ENCODE peak calls at places on chromosomes 4 and X, in ten cellular contexts. One of them, this sample, is unnamed.
A peak's percentile ranks its signal among the peaks of the same experiment; 100 is the strongest.

GRCh38 chr4:87530868-87531267 is 1.7 kb upstream of the SPARCL1 start:
- DNase-seq in fibroblast of pulmonary artery: peak; percentile 98
- DNase-seq in cardiac fibroblast: peak; percentile 84
- DNase-seq in hepatocyte: peak; percentile 23
- DNase-seq in AG09319: peak; percentile 4
- DNase-seq in cardiac muscle cell: no peak
- DNase-seq in vagina: peak; percentile 97
- DNase-seq in gastrocnemius medialis: peak; percentile 75
- DNase-seq in nephron progenitor cell: no peak
- DNase-seq in left ventricle myocardium inferior: peak; percentile 67
- DNase-seq in this sample: no peak

GRCh38 chrX:136487647-136488046 is at the start of gene BRS3:
- DNase-seq in fibroblast of pulmonary artery: no peak
- DNase-seq in cardiac fibroblast: no peak
- DNase-seq in hepatocyte: no peak
- DNase-seq in AG09319: no peak
- DNase-seq in cardiac muscle cell: no peak
- DNase-seq in vagina: no peak
- DNase-seq in gastrocnemius medialis: no peak
- DNase-seq in nephron progenitor cell: no peak
- DNase-seq in left ventricle myocardium inferior: no peak
- DNase-seq in this sample: no peak

GRCh38 chr4:123564758-123565346 is 168.3 kb downstream of the SPRY1 start:
- DNase-seq in fibroblast of pulmonary artery: peak; percentile 87
- DNase-seq in cardiac fibroblast: peak; percentile 87
- DNase-seq in hepatocyte: peak; percentile 83
- DNase-seq in AG09319: no peak
- DNase-seq in cardiac muscle cell: peak; percentile 88
- DNase-seq in vagina: no peak
- DNase-seq in gastrocnemius medialis: peak; percentile 23
- DNase-seq in nephron progenitor cell: peak; percentile 16
- DNase-seq in left ventricle myocardium inferior: no peak
- DNase-seq in this sample: peak; percentile 76

GRCh38 chrX:100649550-100650356 is 5.8 kb downstream of the SRPX2 start:
- DNase-seq in fibroblast of pulmonary artery: peak; percentile 95
- DNase-seq in cardiac fibroblast: peak; percentile 96
- DNase-seq in hepatocyte: peak; percentile 81
- DNase-seq in AG09319: peak; percentile 74
- DNase-seq in cardiac muscle cell: peak; percentile 29
- DNase-seq in vagina: peak; percentile 94
- DNase-seq in gastrocnemius medialis: peak; percentile 71
- DNase-seq in nephron progenitor cell: peak; percentile 21
- DNase-seq in left ventricle myocardium inferior: peak; percentile 60
- DNase-seq in this sample: no peak

GRCh38 chrX:44903107-44903506 is 30.1 kb downstream of the KDM6A start:
- DNase-seq in fibroblast of pulmonary artery: peak; percentile 54
- DNase-seq in cardiac fibroblast: peak; percentile 81
- DNase-seq in hepatocyte: no peak
- DNase-seq in AG09319: no peak
- DNase-seq in cardiac muscle cell: no peak
- DNase-seq in vagina: no peak
- DNase-seq in gastrocnemius medialis: no peak
- DNase-seq in nephron progenitor cell: no peak
- DNase-seq in left ventricle myocardium inferior: no peak
- DNase-seq in this sample: no peak

GRCh38 chr4:176044589-176044951 is 21.1 kb upstream of the WDR17 start:
- DNase-seq in fibroblast of pulmonary artery: peak; percentile 17
- DNase-seq in cardiac fibroblast: no peak
- DNase-seq in hepatocyte: peak; percentile 8
- DNase-seq in AG09319: no peak
- DNase-seq in cardiac muscle cell: no peak
- DNase-seq in vagina: no peak
- DNase-seq in gastrocnemius medialis: no peak
- DNase-seq in nephron progenitor cell: no peak
- DNase-seq in left ventricle myocardium inferior: no peak
- DNase-seq in this sample: no peak

GRCh38 chr4:174256277-174256713 is 27.2 kb downstream of the FBXO8 start:
- DNase-seq in fibroblast of pulmonary artery: peak; percentile 70
- DNase-seq in cardiac fibroblast: peak; percentile 72
- DNase-seq in hepatocyte: no peak
- DNase-seq in AG09319: no peak
- DNase-seq in cardiac muscle cell: no peak
- DNase-seq in vagina: no peak
- DNase-seq in gastrocnemius medialis: no peak
- DNase-seq in nephron progenitor cell: no peak
- DNase-seq in left ventricle myocardium inferior: no peak
- DNase-seq in this sample: no peak

GRCh38 chr4:15410750-15411149 is 17.1 kb upstream of the C1QTNF7 start:
- DNase-seq in fibroblast of pulmonary artery: peak; percentile 48
- DNase-seq in cardiac fibroblast: peak; percentile 50
- DNase-seq in hepatocyte: no peak
- DNase-seq in AG09319: no peak
- DNase-seq in cardiac muscle cell: peak; percentile 2
- DNase-seq in vagina: no peak
- DNase-seq in gastrocnemius medialis: no peak
- DNase-seq in nephron progenitor cell: no peak
- DNase-seq in left ventricle myocardium inferior: no peak
- DNase-seq in this sample: no peak

GRCh38 chr4:17066972-17067371 is 168.5 kb upstream of the LDB2 start:
- DNase-seq in fibroblast of pulmonary artery: peak; percentile 82
- DNase-seq in cardiac fibroblast: peak; percentile 89
- DNase-seq in hepatocyte: peak; percentile 31
- DNase-seq in AG09319: peak; percentile 69
- DNase-seq in cardiac muscle cell: no peak
- DNase-seq in vagina: no peak
- DNase-seq in gastrocnemius medialis: no peak
- DNase-seq in nephron progenitor cell: no peak
- DNase-seq in left ventricle myocardium inferior: no peak
- DNase-seq in this sample: no peak

GRCh38 chr4:4379540-4380087 is 7.3 kb upstream of the NSG1 start:
- DNase-seq in fibroblast of pulmonary artery: no peak
- DNase-seq in cardiac fibroblast: no peak
- DNase-seq in hepatocyte: no peak
- DNase-seq in AG09319: no peak
- DNase-seq in cardiac muscle cell: no peak
- DNase-seq in vagina: no peak
- DNase-seq in gastrocnemius medialis: no peak
- DNase-seq in nephron progenitor cell: no peak
- DNase-seq in left ventricle myocardium inferior: no peak
- DNase-seq in this sample: no peak
- TF ChIP-seq CTCF in fibroblast of pulmonary artery: no peak
- TF ChIP-seq CTCF in cardiac fibroblast: no peak
- TF ChIP-seq CTCF in hepatocyte: no peak
- TF ChIP-seq CTCF in AG09319: no peak
- TF ChIP-seq CTCF in cardiac muscle cell: no peak
- TF ChIP-seq CTCF in vagina: no peak
- TF ChIP-seq CTCF in gastrocnemius medialis: no peak
- TF ChIP-seq CTCF in nephron progenitor cell: no peak
- TF ChIP-seq CTCF in left ventricle myocardium inferior: no peak
- TF ChIP-seq CTCF in this sample: no peak

DNA sequence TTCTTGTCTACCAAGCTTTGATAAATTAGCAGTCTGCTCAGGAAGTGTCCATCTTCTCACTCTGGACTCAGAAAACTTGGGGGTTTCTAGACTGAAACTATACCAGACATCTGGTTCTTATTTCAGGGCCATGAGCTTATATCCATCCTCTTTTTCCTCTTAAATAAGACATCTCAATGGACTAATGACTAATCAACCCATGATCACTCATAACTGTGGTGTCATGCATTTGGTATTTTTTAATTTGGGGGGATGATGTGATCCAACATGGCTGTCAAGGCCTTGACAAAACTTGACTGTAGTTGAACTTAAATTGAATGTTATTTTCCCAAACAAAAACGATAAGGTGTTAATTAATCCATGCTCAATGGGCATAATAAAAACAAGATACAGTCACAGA is 87.8 kb downstream of the GPRASP3 start:
- DNase-seq in fibroblast of pulmonary artery: no peak
- DNase-seq in cardiac fibroblast: peak; percentile 36
- DNase-seq in hepatocyte: no peak
- DNase-seq in AG09319: no peak
- DNase-seq in cardiac muscle cell: no peak
- DNase-seq in vagina: no peak
- DNase-seq in gastrocnemius medialis: no peak
- DNase-seq in nephron progenitor cell: no peak
- DNase-seq in left ventricle myocardium inferior: no peak
- DNase-seq in this sample: no peak
- TF ChIP-seq CTCF in fibroblast of pulmonary artery: no peak
- TF ChIP-seq CTCF in cardiac fibroblast: no peak
- TF ChIP-seq CTCF in hepatocyte: no peak
- TF ChIP-seq CTCF in AG09319: no peak
- TF ChIP-seq CTCF in cardiac muscle cell: no peak
- TF ChIP-seq CTCF in vagina: no peak
- TF ChIP-seq CTCF in gastrocnemius medialis: no peak
- TF ChIP-seq CTCF in nephron progenitor cell: no peak
- TF ChIP-seq CTCF in left ventricle myocardium inferior: no peak
- TF ChIP-seq CTCF in this sample: no peak

GRCh38 chrX:40542208-40542607 is 38.6 kb upstream of the ATP6AP2 start:
- DNase-seq in fibroblast of pulmonary artery: no peak
- DNase-seq in cardiac fibroblast: no peak
- DNase-seq in hepatocyte: no peak
- DNase-seq in AG09319: no peak
- DNase-seq in cardiac muscle cell: no peak
- DNase-seq in vagina: no peak
- DNase-seq in gastrocnemius medialis: no peak
- DNase-seq in nephron progenitor cell: no peak
- DNase-seq in left ventricle myocardium inferior: no peak
- DNase-seq in this sample: no peak
- TF ChIP-seq CTCF in fibroblast of pulmonary artery: no peak
- TF ChIP-seq CTCF in cardiac fibroblast: no peak
- TF ChIP-seq CTCF in hepatocyte: peak; percentile 5
- TF ChIP-seq CTCF in AG09319: no peak
- TF ChIP-seq CTCF in cardiac muscle cell: no peak
- TF ChIP-seq CTCF in vagina: no peak
- TF ChIP-seq CTCF in gastrocnemius medialis: no peak
- TF ChIP-seq CTCF in nephron progenitor cell: no peak
- TF ChIP-seq CTCF in left ventricle myocardium inferior: no peak
- TF ChIP-seq CTCF in this sample: no peak

GRCh38 chr4:126916626-126917140 is 716.1 kb upstream of the INTU start:
- DNase-seq in fibroblast of pulmonary artery: peak; percentile 65
- DNase-seq in cardiac fibroblast: peak; percentile 19
- DNase-seq in hepatocyte: peak; percentile 17
- DNase-seq in AG09319: peak; percentile 87
- DNase-seq in cardiac muscle cell: no peak
- DNase-seq in vagina: no peak
- DNase-seq in gastrocnemius medialis: no peak
- DNase-seq in nephron progenitor cell: no peak
- DNase-seq in left ventricle myocardium inferior: no peak
- DNase-seq in this sample: no peak
- TF ChIP-seq CTCF in fibroblast of pulmonary artery: peak; percentile 8
- TF ChIP-seq CTCF in cardiac fibroblast: no peak
- TF ChIP-seq CTCF in hepatocyte: no peak
- TF ChIP-seq CTCF in AG09319: no peak
- TF ChIP-seq CTCF in cardiac muscle cell: no peak
- TF ChIP-seq CTCF in vagina: no peak
- TF ChIP-seq CTCF in gastrocnemius medialis: no peak
- TF ChIP-seq CTCF in nephron progenitor cell: no peak
- TF ChIP-seq CTCF in left ventricle myocardium inferior: no peak
- TF ChIP-seq CTCF in this sample: no peak

GRCh38 chr4:177385576-177386320 is 56.5 kb downstream of the AGA start:
- DNase-seq in fibroblast of pulmonary artery: no peak
- DNase-seq in cardiac fibroblast: no peak
- DNase-seq in hepatocyte: no peak
- DNase-seq in AG09319: peak; percentile 19
- DNase-seq in cardiac muscle cell: no peak
- DNase-seq in vagina: no peak
- DNase-seq in gastrocnemius medialis: no peak
- DNase-seq in nephron progenitor cell: no peak
- DNase-seq in left ventricle myocardium inferior: no peak
- DNase-seq in this sample: no peak

GRCh38 chr4:177384856-177385396 is 57.3 kb downstream of the AGA start:
- DNase-seq in fibroblast of pulmonary artery: no peak
- DNase-seq in cardiac fibroblast: no peak
- DNase-seq in hepatocyte: no peak
- DNase-seq in AG09319: no peak
- DNase-seq in cardiac muscle cell: no peak
- DNase-seq in vagina: no peak
- DNase-seq in gastrocnemius medialis: no peak
- DNase-seq in nephron progenitor cell: no peak
- DNase-seq in left ventricle myocardium inferior: no peak
- DNase-seq in this sample: no peak

GRCh38 chr4:177375971-177376370 is 66.3 kb downstream of the AGA start:
- DNase-seq in fibroblast of pulmonary artery: no peak
- DNase-seq in cardiac fibroblast: no peak
- DNase-seq in hepatocyte: no peak
- DNase-seq in AG09319: no peak
- DNase-seq in cardiac muscle cell: no peak
- DNase-seq in vagina: no peak
- DNase-seq in gastrocnemius medialis: no peak
- DNase-seq in nephron progenitor cell: no peak
- DNase-seq in left ventricle myocardium inferior: no peak
- DNase-seq in this sample: no peak

GRCh38 chr4:177381762-177382310 is 60.4 kb downstream of the AGA start:
- DNase-seq in fibroblast of pulmonary artery: no peak
- DNase-seq in cardiac fibroblast: no peak
- DNase-seq in hepatocyte: no peak
- DNase-seq in AG09319: no peak
- DNase-seq in cardiac muscle cell: no peak
- DNase-seq in vagina: no peak
- DNase-seq in gastrocnemius medialis: no peak
- DNase-seq in nephron progenitor cell: no peak
- DNase-seq in left ventricle myocardium inferior: no peak
- DNase-seq in this sample: no peak

GRCh38 chr4:177380730-177381287 is 61.4 kb downstream of the AGA start:
- DNase-seq in fibroblast of pulmonary artery: no peak
- DNase-seq in cardiac fibroblast: peak; percentile 22
- DNase-seq in hepatocyte: peak; percentile 48
- DNase-seq in AG09319: no peak
- DNase-seq in cardiac muscle cell: no peak
- DNase-seq in vagina: no peak
- DNase-seq in gastrocnemius medialis: no peak
- DNase-seq in nephron progenitor cell: no peak
- DNase-seq in left ventricle myocardium inferior: no peak
- DNase-seq in this sample: no peak
- TF ChIP-seq CTCF in fibroblast of pulmonary artery: no peak
- TF ChIP-seq CTCF in cardiac fibroblast: peak; percentile 20
- TF ChIP-seq CTCF in hepatocyte: peak; percentile 42
- TF ChIP-seq CTCF in AG09319: no peak
- TF ChIP-seq CTCF in cardiac muscle cell: no peak
- TF ChIP-seq CTCF in vagina: no peak
- TF ChIP-seq CTCF in gastrocnemius medialis: no peak
- TF ChIP-seq CTCF in nephron progenitor cell: no peak
- TF ChIP-seq CTCF in left ventricle myocardium inferior: no peak
- TF ChIP-seq CTCF in this sample: peak; percentile 12

This sample was measured in GM20000.